ENCODE peak calls at places on chromosomes 3 and 15, in five cellular contexts. A is GM12878, D is K562, Y is HepG2, K is H1. N is an unnamed sample.

GRCh38 chr3:32148356-32148755 is 41.9 kb downstream of the GPD1L start:
- DNase-seq in Y (no peak), A (no peak), K (no peak), D (no peak), N (no peak)

GRCh38 chr15:20351448-20351961 is 190.1 kb downstream of the GOLGA6L6 start:
- DNase-seq in Y (no peak), D (peak; percentile 21), A (no peak), K (no peak), N (no peak)

GRCh38 chr15:63522143-63522531 is 17.7 kb downstream of the USP3 start:
- DNase-seq in Y (no peak), D (no peak), A (no peak), K (no peak), N (no peak)

GRCh38 chr3:194928831-194929594 is 243.3 kb downstream of the FAM43A start:
- DNase-seq in A (no peak), K (peak; percentile 33), D (peak; percentile 54), Y (no peak), N (peak; percentile 69)

GRCh38 chr15:101657968-101658784 is 6.0 kb upstream of the TM2D3 start:
- DNase-seq in D (peak; percentile 34), K (no peak), Y (no peak), A (no peak), N (no peak)

GRCh38 chr3:107431048-107431297 is 53.7 kb downstream of the CCDC54 start:
- DNase-seq in Y (no peak), K (no peak), D (no peak), A (no peak), N (no peak)

GRCh38 chr15:24746094-24746493 is 70.5 kb downstream of the NPAP1 start:
- DNase-seq in A (no peak), K (no peak), D (no peak), Y (no peak), N (no peak)

GRCh38 chr15:88238618-88239430 is 17.7 kb downstream of the NTRK3 start:
- DNase-seq in Y (no peak), A (no peak), K (no peak), D (no peak), N (no peak)

GRCh38 chr3:32532434-32532833 is 29.8 kb upstream of the CMTM6 start:
- DNase-seq in K (no peak), A (no peak), D (no peak), Y (no peak), N (no peak)

GRCh38 chr3:160698806-160699205 is 21.8 kb downstream of the ARL14 start:
- DNase-seq in Y (no peak), D (no peak), A (no peak), K (no peak), N (no peak)

GRCh38 chr3:68139897-68140296 is 485.5 kb upstream of the SUCLG2 start:
- DNase-seq in Y (no peak), D (no peak), A (no peak), K (no peak), N (no peak)

GRCh38 chr3:156449712-156450574 is 105.0 kb downstream of the SSR3 start:
- DNase-seq in A (no peak), D (peak; percentile 49), K (no peak), Y (peak; percentile 29), N (peak; percentile 37)

GRCh38 chr3:157088506-157089454 is 71.2 kb downstream of the CCNL1 start:
- DNase-seq in D (peak; percentile 98), Y (peak; percentile 91), K (peak; percentile 83), A (peak; percentile 93), N (peak; percentile 78)

DNA sequence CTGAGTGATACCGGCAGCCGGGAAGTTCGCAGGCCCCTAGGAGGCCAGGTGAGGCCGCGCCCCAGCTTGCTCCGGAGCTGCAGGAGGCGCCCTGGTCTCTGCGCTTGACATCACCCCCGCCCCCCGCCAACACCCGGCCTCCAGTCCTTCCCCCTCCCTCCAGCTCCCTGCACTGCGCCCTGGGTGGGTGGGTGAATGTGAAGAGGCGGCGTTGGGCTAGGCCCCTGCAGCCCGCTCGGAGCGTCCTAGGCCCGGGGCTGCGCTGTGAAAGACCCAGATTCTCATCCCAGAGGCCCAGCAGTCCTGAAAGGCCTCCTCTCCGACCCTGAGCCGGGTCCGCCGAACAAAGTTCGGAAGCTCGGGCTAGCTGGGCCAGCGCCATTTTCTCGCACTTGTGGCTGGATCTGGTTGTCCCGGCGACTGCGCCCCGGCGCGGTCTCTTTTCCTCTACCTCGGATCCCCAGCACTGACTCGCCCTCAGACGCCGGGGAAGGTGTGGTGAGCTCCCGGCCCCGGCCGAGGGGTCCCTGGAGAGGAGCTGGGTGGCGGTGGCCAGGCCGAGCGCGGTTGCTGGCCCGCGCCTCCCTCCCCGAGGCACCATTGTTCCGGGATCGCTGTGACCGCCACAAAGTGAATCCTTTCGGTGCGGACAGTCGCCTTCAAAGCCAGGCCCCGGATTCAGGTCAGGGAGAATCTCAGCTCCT is 12.9 kb downstream of the ZIC4 start:
- DNase-seq in D (peak; percentile 15), A (no peak), Y (no peak), K (no peak), N (no peak)
- TF ChIP-seq RAD21 in D (no peak), A (no peak), Y (no peak), K (no peak), N (no peak)

GRCh38 chr3:45119824-45120614 is 26.2 kb downstream of the CDCP1 start:
- DNase-seq in A (no peak), K (no peak), Y (peak; percentile 58), D (no peak), N (no peak)
- TF ChIP-seq SRF in A (no peak), K (no peak), Y (no peak), D (no peak), N (no peak)

DNA sequence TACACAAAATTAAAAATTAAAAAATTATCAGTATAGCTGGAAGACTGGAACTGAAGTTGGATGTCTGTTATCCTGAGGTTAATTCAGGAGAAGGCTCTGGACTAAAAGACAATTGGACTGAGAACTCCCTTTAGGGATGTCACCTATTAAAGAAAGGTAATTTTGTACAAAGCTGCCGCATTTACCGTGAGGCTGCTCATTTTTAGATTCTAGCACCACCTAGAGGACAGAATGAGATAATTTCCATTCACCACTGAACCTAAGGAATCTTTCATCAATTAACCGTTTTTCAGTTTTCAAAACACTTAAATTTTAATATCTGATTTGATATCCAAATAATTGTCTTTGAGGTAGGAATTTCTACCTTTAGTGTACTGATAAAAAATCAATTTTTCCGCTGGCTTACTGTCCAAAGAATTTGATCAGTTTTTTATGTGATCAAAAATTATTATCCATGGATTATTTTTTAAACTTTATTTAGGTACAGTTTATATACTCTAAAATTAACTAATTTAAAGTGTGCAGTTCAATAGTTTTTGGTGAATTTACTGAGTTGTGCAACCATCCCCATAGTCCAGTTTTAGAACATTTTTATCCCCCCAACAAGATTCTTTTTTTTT is 106.7 kb upstream of the TNIK start:
- DNase-seq in K (no peak), D (peak; percentile 53), Y (peak; percentile 41), A (peak; percentile 42), N (peak; percentile 28)
- TF ChIP-seq RAD21 in K (peak; percentile 91), D (peak; percentile 93), Y (peak; percentile 68), A (peak; percentile 95), N (peak; percentile 95)

GRCh38 chr3:44058022-44058867 is 183.4 kb upstream of the TOPAZ1 start:
- DNase-seq in Y (no peak), D (no peak), A (peak; percentile 87), K (no peak), N (no peak)
- TF ChIP-seq SRF in Y (no peak), D (no peak), A (peak; percentile 7), K (no peak), N (no peak)

GRCh38 chr3:57100046-57100695 is 39.7 kb downstream of the SPATA12 start:
- DNase-seq in A (peak; percentile 16), K (no peak), Y (peak; percentile 66), D (peak; percentile 54), N (peak; percentile 61)

GRCh38 chr3:57094606-57095005 is 34.1 kb downstream of the SPATA12 start:
- DNase-seq in K (no peak), A (no peak), D (no peak), Y (no peak), N (no peak)

GRCh38 chr3:57098418-57099310 is 38.2 kb downstream of the SPATA12 start:
- DNase-seq in Y (no peak), A (no peak), K (no peak), D (no peak), N (no peak)

GRCh38 chr3:57095361-57095760 is 34.9 kb downstream of the SPATA12 start:
- DNase-seq in K (no peak), D (no peak), A (no peak), Y (no peak), N (no peak)

DNA sequence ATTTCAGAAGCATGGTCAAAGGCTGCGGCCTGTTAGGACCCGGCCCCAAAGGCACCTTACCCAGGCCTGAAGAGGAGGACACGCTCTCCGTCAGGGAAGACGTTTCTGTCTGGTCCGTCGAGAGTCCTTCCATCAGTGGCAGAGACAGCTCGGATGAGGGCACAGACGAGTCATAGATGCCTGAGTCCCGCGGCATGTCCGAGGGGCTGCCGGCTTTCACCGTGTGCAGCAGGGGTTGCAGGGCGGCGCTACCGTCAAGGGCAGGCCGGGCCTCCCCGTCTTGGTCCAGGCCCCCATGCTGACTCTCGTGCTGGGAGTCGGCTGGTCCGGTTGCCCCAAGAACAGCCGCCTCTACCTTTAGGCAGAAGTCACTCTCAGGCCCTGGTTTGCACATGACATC is 37.1 kb downstream of the SPATA12 start:
- DNase-seq in Y (no peak), K (no peak), A (no peak), D (no peak), N (no peak)
- TF ChIP-seq RAD21 in Y (no peak), K (no peak), A (no peak), D (no peak), N (no peak)